ENCODE peak calls at places on chromosomes 11 and 22, in four cellular contexts. H is prostate gland, G is stomach, I is HCT116. T is an unnamed sample.

GRCh38 chr11:12581923-12582322 is 92.3 kb upstream of the TEAD1 start:
- DNase-seq in H (no peak), I (peak; percentile 38), G (no peak), T (no peak)

GRCh38 chr11:59173964-59174663 is 2.2 kb downstream of the DTX4 start:
- DNase-seq in G (peak; percentile 73), I (no peak), H (peak; percentile 72), T (peak; percentile 88)

GRCh38 chr22:50326225-50326958 is 420 bp downstream of the DENND6B start:
- DNase-seq in H (no peak), G (no peak), I (no peak), T (no peak)

GRCh38 chr11:71370895-71371673 is 77.1 kb downstream of the DHCR7 start:
- DNase-seq in G (no peak), I (no peak), H (no peak), T (no peak)

GRCh38 chr22:44088976-44089570 is 65.0 kb downstream of the PARVB start:
- DNase-seq in I (no peak), G (no peak), H (peak; percentile 54), T (peak; percentile 22)

GRCh38 chr22:41917906-41918791 is 3.3 kb upstream of the SHISA8 start:
- DNase-seq in G (peak; percentile 58), H (no peak), I (no peak), T (peak; percentile 64)

GRCh38 chr22:42229455-42230149 is 40.9 kb downstream of the TCF20 start:
- DNase-seq in I (no peak), H (no peak), G (no peak), T (no peak)

GRCh38 chr11:18384157-18384641 is 10.2 kb upstream of the LDHA start:
- DNase-seq in G (peak; percentile 63), I (no peak), H (peak; percentile 77), T (peak; percentile 85)

GRCh38 chr22:29480512-29481264 is 670 bp downstream of the NEFH start:
- DNase-seq in G (no peak), I (no peak), H (no peak), T (no peak)

GRCh38 chr22:29480262-29480511 is 169 bp downstream of the NEFH start:
- DNase-seq in I (no peak), G (no peak), H (no peak), T (no peak)

GRCh38 chr22:29479417-29480261 is at the start of gene NEFH:
- DNase-seq in G (no peak), H (no peak), I (no peak), T (no peak)

GRCh38 chr22:29477919-29478318 is 2.1 kb upstream of the NEFH start:
- DNase-seq in G (no peak), I (no peak), H (no peak), T (no peak)

DNA sequence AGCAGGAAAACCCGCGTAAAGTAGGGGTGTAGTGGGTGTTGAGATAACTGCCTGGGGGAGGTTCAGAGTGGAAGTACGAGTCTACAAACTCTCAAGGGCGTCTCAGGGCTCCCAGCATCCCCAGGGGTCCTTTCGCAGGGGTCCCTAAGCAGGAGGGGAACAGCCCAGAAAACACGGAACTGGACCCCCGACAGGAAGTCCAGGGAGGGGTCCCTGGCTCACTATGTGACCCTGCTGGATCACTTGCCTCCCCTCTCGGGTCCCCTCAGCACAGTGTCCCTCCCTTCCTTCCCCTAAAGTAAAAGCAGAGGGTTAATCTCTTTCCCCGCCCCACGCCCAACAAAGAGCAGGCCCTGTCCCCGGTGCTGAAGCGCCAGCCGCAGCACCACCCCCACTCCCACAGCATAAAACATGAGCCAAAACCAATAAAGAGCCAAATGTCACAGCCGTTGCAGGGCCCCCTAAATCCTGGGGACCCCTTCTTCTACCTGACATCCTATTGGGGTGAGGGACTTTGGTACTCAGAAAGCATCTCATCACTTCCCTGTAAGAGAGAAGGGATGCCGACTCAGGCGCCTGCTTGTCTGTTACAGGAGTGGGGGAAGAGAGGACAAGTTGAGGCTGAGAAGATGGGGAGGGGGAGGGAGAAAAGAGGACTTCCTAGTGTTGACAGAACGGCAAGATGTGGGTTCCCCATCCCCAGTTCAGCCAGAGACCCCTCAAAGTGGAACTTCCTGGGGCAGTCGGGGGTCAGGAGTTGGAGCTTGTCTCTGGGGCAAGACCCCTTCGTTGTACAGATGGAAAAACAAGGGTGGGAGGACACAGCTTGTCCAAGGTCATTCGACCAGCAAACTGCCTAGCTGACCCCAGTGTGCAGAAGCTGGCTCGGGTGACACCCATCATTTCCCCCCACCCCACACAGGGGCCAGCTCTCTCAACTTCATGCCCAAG is 1.4 kb upstream of the NEFH start:
- DNase-seq in G (no peak), I (no peak), H (no peak), T (no peak)
- H3K27ac ChIP-seq in G (no peak overlapping the region), I (no peak overlapping the region), H (no peak overlapping the region), T (no peak overlapping the region)

DNA sequence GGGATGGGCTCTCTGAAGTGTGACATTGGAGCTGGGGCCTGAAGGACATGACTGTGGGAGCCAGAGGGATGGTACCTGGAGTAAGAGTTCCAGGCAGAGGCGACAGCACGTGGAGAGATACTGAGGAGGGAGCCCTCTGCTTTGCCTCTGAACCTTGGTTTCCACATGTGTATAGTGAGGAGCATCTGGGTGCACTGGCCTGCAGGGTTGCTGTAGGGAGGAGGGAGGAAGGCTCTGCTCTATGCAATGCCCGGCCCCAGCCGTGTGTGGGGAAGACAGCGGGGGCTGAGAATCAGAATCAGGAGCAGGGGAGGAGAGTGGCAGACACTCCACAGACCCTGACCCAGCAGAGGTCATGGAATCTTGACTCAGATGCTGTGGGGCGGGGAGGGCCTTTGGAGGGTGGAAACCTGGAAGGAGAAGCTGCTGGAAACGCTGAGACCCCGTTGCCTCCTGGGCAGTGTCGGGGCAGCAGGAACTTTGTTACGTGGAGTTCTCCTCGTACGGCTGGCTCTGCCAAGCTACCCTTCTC is 4.0 kb downstream of the SCYL1 start:
- DNase-seq in I (no peak), G (no peak), H (no peak), T (no peak)
- TF ChIP-seq POLR2A in I (no peak), G (no peak), H (no peak), T (no peak)

GRCh38 chr11:61754534-61755482 is 2.4 kb downstream of the MYRF start:
- DNase-seq in I (no peak), H (no peak), G (peak; percentile 71), T (no peak)
- H3K4me3 ChIP-seq in I (no peak overlapping the region), H (no peak overlapping the region), G (peak overlapping the region; percentile 50), T (no peak overlapping the region)

GRCh38 chr11:40186401-40187091 is 1272.9 kb downstream of the LRRC4C start:
- DNase-seq in H (no peak), G (no peak), I (no peak), T (no peak)
- H3K27ac ChIP-seq in H (no peak overlapping the region), G (no peak overlapping the region), I (no peak overlapping the region), T (no peak overlapping the region)